ENCODE peak calls at places on chromosomes 16 and 17, in nine cellular contexts. H, M, B, A, U, V, K, T and O are unnamed samples.

GRCh38 chr17:45127583-45128300 is 4.6 kb downstream of the PLCD3 start:
- DNase-seq in A (no peak), H (no peak), B (peak; percentile 51), T (peak; percentile 74), K (peak; percentile 42), M (no peak), V (no peak), U (peak; percentile 83), O (peak; percentile 48)

GRCh38 chr16:19524866-19525723 is 1.4 kb downstream of the CCP110 start:
- DNase-seq in V (no peak), A (peak; percentile 57), B (peak; percentile 25), T (no peak), M (peak; percentile 28), K (peak; percentile 2), H (no peak), U (peak; percentile 24), O (no peak)

GRCh38 chr17:2064147-2064489 is 9.2 kb downstream of the HIC1 start:
- DNase-seq in U (no peak), T (no peak), V (no peak), H (no peak), B (no peak), M (no peak), A (no peak), K (no peak), O (no peak)

GRCh38 chr17:57009737-57010445 is 32.0 kb downstream of the SCPEP1 start:
- DNase-seq in T (peak; percentile 88), U (peak; percentile 65), H (peak; percentile 9), K (peak; percentile 47), V (peak; percentile 66), M (peak; percentile 76), B (peak; percentile 69), A (peak; percentile 92), O (peak; percentile 15)

GRCh38 chr16:57724541-57724940 is 11.0 kb upstream of the KATNB1 start:
- DNase-seq in M (no peak), B (no peak), K (no peak), U (no peak), V (no peak), A (no peak), H (no peak), T (no peak), O (no peak)

GRCh38 chr17:81735181-81736102 is 23.4 kb downstream of the SLC25A10 start:
- DNase-seq in U (peak; percentile 50), M (no peak), K (peak; percentile 33), A (no peak), V (peak; percentile 81), H (no peak), T (no peak), B (no peak), O (no peak)

GRCh38 chr16:4384497-4384896 is 12.8 kb downstream of the VASN start:
- DNase-seq in K (peak; percentile 43), T (no peak), A (no peak), M (peak; percentile 89), U (peak; percentile 72), V (peak; percentile 26), B (no peak), H (no peak), O (no peak)

GRCh38 chr17:19876524-19877161 is 8.9 kb upstream of the ULK2 start:
- DNase-seq in U (no peak), B (no peak), V (no peak), H (no peak), K (no peak), M (no peak), A (no peak), T (no peak), O (no peak)

GRCh38 chr16:31477220-31478216 is 5.4 kb upstream of the SLC5A2 start:
- DNase-seq in M (no peak), U (peak; percentile 85), A (peak; percentile 91), H (no peak), V (peak; percentile 87), T (peak; percentile 92), B (peak; percentile 52), K (no peak), O (no peak)

GRCh38 chr16:31476305-31477219 is 4.6 kb downstream of the TGFB1I1 start:
- DNase-seq in A (peak; percentile 88), T (peak; percentile 87), K (no peak), U (peak; percentile 86), V (peak; percentile 90), H (no peak), M (peak; percentile 59), B (peak; percentile 52), O (no peak)

GRCh38 chr16:31474173-31474714 is 2.3 kb downstream of the TGFB1I1 start:
- DNase-seq in H (no peak), A (no peak), K (peak; percentile 90), T (no peak), V (peak; percentile 44), M (no peak), B (no peak), U (no peak), O (peak; percentile 93)

GRCh38 chr16:31474778-31475738 is 3.1 kb downstream of the TGFB1I1 start:
- DNase-seq in H (no peak), B (no peak), T (no peak), A (no peak), K (no peak), M (no peak), V (no peak), U (no peak), O (no peak)

GRCh38 chr16:31475949-31476304 is 4.0 kb downstream of the TGFB1I1 start:
- DNase-seq in V (peak; percentile 36), A (peak; percentile 48), M (no peak), B (no peak), K (no peak), T (peak; percentile 43), H (no peak), U (no peak), O (no peak)
- H3K4me2 ChIP-seq in V (peak overlapping the region; percentile 74), A (peak overlapping the region; percentile 98), M (no peak overlapping the region), B (peak overlapping the region; percentile 87), K (no peak overlapping the region), T (peak overlapping the region; percentile 90), H (no peak overlapping the region), U (peak overlapping the region; percentile 94), O (peak overlapping the region; percentile 54)

DNA sequence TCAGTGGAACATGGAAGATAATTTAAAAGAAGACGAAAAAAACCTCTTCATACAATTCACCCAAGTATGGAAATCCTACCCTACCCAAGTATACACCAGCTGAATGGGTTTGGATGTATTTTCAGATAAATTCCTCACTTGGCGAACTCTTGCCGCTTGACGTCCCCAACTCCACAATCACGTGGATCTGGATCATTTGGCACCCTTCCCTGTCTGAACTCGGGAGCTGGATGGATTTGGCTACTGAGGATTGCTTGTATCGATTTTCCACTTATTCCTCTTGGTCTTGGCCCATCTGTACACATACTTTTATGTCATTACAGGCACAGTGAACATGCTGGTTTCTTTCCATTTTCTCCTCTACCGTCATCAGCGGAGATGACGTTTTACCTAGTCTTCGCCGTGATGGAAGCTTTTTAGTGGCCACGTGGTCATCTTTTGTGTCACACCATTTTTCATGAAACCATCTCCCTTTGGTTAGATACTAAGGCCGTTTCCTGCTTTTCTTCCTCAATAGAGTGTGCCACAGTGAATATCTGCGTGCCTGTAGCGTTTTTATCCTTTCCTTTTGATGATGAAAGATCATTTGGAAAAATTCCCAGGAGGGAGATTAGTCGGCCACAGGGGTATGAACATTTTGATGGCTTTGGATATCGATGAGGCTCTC is 47.0 kb downstream of the CMIP start:
- DNase-seq in T (no peak), U (no peak), B (no peak), M (no peak), H (no peak), A (no peak), K (peak; percentile 65), V (no peak), O (peak; percentile 43)
- H4K20me1 ChIP-seq in T (peaks cover 2% of the 10 kb centered on the region), U (peaks cover 85% of the 10 kb centered on the region), B (peaks cover 97% of the 10 kb centered on the region), M (peaks cover 40% of the 10 kb centered on the region), H (peaks cover 11% of the 10 kb centered on the region), A (peaks cover 39% of the 10 kb centered on the region), K (peaks cover 82% of the 10 kb centered on the region), V (peaks cover 7% of the 10 kb centered on the region), O (peaks cover 94% of the 10 kb centered on the region)

GRCh38 chr16:84141143-84141670 is 3.8 kb downstream of the HSDL1 start:
- DNase-seq in B (no peak), M (no peak), U (no peak), A (peak; percentile 63), V (no peak), T (no peak), K (no peak), H (no peak), O (no peak)
- TF ChIP-seq CTCF in B (no peak), M (no peak), U (no peak), A (peak; percentile 44), V (peak; percentile 55), T (peak; percentile 60), K (no peak), H (no peak), O (no peak)

GRCh38 chr17:66573078-66573477 is 261.8 kb upstream of the CACNG5 start:
- DNase-seq in M (no peak), U (no peak), H (no peak), K (no peak), A (no peak), V (no peak), B (no peak), T (peak; percentile 0), O (no peak)
- H3K4me2 ChIP-seq in M (no peak overlapping the region), U (no peak overlapping the region), H (no peak overlapping the region), K (no peak overlapping the region), A (no peak overlapping the region), V (no peak overlapping the region), B (no peak overlapping the region), T (no peak overlapping the region), O (no peak overlapping the region)

GRCh38 chr17:16448490-16448889 is 33.1 kb downstream of the TRPV2 start:
- DNase-seq in U (no peak), M (no peak), H (no peak), V (no peak), T (no peak), K (no peak), B (no peak), A (no peak), O (no peak)

GRCh38 chr17:16447676-16448075 is 32.3 kb downstream of the TRPV2 start:
- DNase-seq in K (no peak), A (no peak), M (no peak), B (no peak), T (no peak), U (no peak), V (no peak), H (no peak), O (no peak)

GRCh38 chr17:16444258-16444886 is 29.0 kb downstream of the TRPV2 start:
- DNase-seq in K (no peak), M (no peak), V (no peak), H (no peak), T (peak; percentile 75), A (no peak), B (no peak), U (no peak), O (no peak)

GRCh38 chr17:16449121-16449570 is 33.8 kb downstream of the TRPV2 start:
- DNase-seq in K (peak; percentile 74), B (no peak), M (no peak), H (no peak), V (no peak), T (no peak), A (no peak), U (no peak), O (peak; percentile 64)

GRCh38 chr17:16446338-16446983 is 31.1 kb downstream of the TRPV2 start:
- DNase-seq in M (no peak), B (no peak), V (no peak), A (peak; percentile 54), U (no peak), T (peak; percentile 78), K (no peak), H (no peak), O (no peak)
- H4K20me1 ChIP-seq in M (peaks cover 68% of the 10 kb centered on the region), B (peaks cover 67% of the 10 kb centered on the region), V (peaks cover 64% of the 10 kb centered on the region), A (peaks cover 27% of the 10 kb centered on the region), U (peaks cover 23% of the 10 kb centered on the region), T (no peaks in the 10 kb centered on the region), K (peaks cover 90% of the 10 kb centered on the region), H (peaks cover 57% of the 10 kb centered on the region), O (peaks cover 88% of the 10 kb centered on the region)